ENCODE peak calls at places on chromosomes 16 and 17, in five cellular contexts. P is A549, F is ovary, I is body of pancreas, M is endothelial cell of umbilical vein. Z is an unnamed sample.

GRCh38 chr16:88120812-88121211 is 169.6 kb downstream of the BANP start:
- DNase-seq in P (no peak), F (peak), I (no peak), M (no peak), Z (no peak)

GRCh38 chr16:75092777-75093176 is 23.8 kb downstream of the LDHD start:
- DNase-seq in P (no peak), F (no peak), I (peak), M (no peak), Z (no peak)

GRCh38 chr17:31696184-31696602 is 162.9 kb downstream of the COPRS start:
- DNase-seq in P (no peak), F (peak), I (peak), M (no peak), Z (peak)

GRCh38 chr17:75077490-75078096 is 10.2 kb upstream of the SLC16A5 start:
- DNase-seq in P (no peak), F (peak), I (peak), M (peak), Z (no peak)

GRCh38 chr16:89357055-89357454 is 133.3 kb downstream of the ANKRD11 start:
- DNase-seq in P (no peak), F (no peak), I (no peak), M (no peak), Z (no peak)

GRCh38 chr17:42844271-42844670 is at the start of gene AOC2:
- DNase-seq in P (no peak), F (no peak), I (no peak), M (no peak), Z (no peak)

GRCh38 chr16:67529639-67530012 is 997 bp downstream of the RIPOR1 start:
- DNase-seq in P (no peak), F (no peak), I (peak), M (no peak), Z (no peak)

GRCh38 chr17:80940171-80941123 is 51.2 kb upstream of the CHMP6 start:
- DNase-seq in P (no peak), F (no peak), I (no peak), M (no peak), Z (no peak)

GRCh38 chr17:77793146-77793887 is 165.2 kb upstream of the TNRC6C start:
- DNase-seq in P (no peak), F (no peak), I (no peak), M (no peak), Z (no peak)

GRCh38 chr17:80950466-80951120 is 41.0 kb upstream of the CHMP6 start:
- DNase-seq in P (no peak), F (no peak), I (no peak), M (no peak), Z (no peak)

GRCh38 chr17:64773386-64773835 is 111.3 kb upstream of the SMURF2 start:
- DNase-seq in P (no peak), F (no peak), I (no peak), M (no peak), Z (no peak)
- H3K27ac ChIP-seq in P (peak), F (no peak), I (no peak), M (no peak), Z (no peak)

DNA sequence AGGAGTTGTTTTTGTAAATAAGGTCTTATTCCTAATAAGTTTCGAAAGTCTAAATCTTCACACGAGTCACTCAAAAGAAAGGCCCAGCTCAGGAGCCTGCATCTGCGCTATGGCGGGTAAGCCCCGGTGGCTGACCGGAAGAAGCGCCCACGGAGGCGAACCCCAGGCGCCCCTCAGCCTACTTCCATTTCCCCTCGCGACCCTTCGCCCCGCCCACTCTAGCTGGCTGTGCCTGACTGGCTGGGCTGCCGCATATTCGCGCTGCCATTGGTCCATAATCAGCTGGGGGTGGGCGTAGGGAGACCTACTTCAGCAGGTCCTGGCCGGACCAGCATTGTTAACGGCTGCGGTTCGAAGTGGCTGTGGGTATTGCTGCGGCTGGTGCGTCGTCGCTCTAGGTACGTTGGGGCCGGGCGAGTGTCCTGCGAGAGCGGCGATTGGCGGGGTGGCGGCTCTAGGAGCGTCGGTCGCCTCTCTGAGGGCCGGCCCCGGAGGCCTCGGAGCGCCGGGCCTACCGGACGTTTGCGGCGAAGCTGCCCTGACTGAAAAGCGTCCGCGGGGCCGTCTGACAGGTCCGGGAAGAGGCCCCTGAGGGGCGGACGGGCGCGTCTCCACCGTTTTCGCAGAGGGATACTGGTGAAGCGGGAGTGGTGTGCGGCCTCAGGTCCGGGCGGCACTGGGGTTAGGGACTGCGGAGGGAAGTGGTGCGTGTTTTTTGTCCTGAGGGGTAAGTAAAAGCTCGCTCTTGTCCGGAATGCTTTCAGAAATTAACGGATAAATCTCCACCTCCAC is at the start of gene ATF7IP2:
- DNase-seq in P (peak), F (peak), I (peak), M (peak), Z (peak)
- TF ChIP-seq POLR2A in P (peak), F (no peak), I (peak), M (peak), Z (peak)

DNA sequence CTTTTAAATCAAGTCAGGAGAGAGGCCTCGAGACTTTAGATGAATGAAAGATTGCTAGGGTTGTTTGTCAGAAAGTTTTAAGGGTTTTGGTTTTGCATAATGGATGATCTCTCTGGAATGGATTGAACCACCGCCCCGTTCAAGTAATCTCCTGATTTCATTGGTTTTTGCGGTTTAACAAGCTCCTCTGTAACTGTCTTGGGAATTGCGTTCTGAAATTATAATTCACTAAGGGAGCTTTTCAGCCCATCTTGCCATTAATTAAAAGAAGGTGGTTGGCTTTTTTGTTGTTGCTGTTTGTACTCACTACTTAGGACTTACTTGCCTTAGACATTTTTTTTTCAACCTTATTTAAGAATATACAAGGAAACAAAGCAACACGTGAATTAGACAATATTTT is 8.8 kb downstream of the HS3ST4 start:
- DNase-seq in P (no peak), F (no peak), I (no peak), M (no peak), Z (no peak)
- H3K27ac ChIP-seq in P (no peak), F (no peak), I (no peak), M (no peak), Z (no peak)

GRCh38 chr17:7184091-7184488 is 4.9 kb upstream of the ASGR1 start:
- DNase-seq in P (peak), F (no peak), I (peak), M (no peak), Z (no peak)
- TF ChIP-seq POLR2A in P (no peak), F (no peak), I (no peak), M (no peak), Z (no peak)

DNA sequence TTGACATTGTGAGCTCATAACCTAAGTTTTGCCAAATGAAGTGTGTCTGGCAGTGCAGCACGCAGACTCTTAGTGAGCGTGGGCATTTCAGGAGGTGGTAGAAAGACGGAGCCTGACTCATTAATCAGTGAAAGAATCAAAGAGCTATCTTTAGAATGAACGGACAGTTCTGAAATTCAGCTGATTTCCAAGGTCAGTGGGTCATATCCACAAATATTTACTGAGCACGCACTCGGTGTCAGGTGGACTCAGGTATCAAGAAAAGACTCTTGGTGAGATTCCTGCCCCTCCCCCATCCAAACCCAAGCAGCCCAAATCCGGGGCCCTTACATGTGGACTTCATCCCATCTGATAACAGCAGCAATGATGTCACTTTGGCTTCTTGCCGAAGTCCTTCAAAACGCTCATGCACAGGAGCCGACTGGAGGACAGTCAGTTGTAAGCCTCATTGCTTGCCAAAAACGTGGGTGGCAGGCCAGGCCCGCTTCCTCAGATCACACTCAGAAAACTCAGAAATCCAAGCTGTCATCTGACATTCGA is 185.8 kb downstream of the HS3ST3A1 start:
- DNase-seq in P (no peak), F (no peak), I (peak), M (no peak), Z (peak)
- H3K27ac ChIP-seq in P (no peak), F (no peak), I (no peak), M (no peak), Z (peak)

GRCh38 chr17:28951991-28952975 is 965 bp upstream of the PHF12 start:
- DNase-seq in P (peak), F (peak), I (peak), M (peak), Z (peak)
- TF ChIP-seq POLR2A in P (peak), F (no peak), I (peak), M (peak), Z (no peak)

GRCh38 chr17:38905375-38905774 is 20.0 kb upstream of the LASP1NB start:
- DNase-seq in P (no peak), F (no peak), I (no peak), M (no peak), Z (no peak)

GRCh38 chr17:38910325-38910724 is 15.1 kb upstream of the LASP1NB start:
- DNase-seq in P (no peak), F (no peak), I (no peak), M (no peak), Z (no peak)

GRCh38 chr17:38906429-38907172 is 18.8 kb upstream of the LASP1NB start:
- DNase-seq in P (no peak), F (no peak), I (no peak), M (no peak), Z (no peak)

GRCh38 chr17:38908676-38909181 is 16.7 kb upstream of the LASP1NB start:
- DNase-seq in P (no peak), F (no peak), I (no peak), M (peak), Z (no peak)

DNA sequence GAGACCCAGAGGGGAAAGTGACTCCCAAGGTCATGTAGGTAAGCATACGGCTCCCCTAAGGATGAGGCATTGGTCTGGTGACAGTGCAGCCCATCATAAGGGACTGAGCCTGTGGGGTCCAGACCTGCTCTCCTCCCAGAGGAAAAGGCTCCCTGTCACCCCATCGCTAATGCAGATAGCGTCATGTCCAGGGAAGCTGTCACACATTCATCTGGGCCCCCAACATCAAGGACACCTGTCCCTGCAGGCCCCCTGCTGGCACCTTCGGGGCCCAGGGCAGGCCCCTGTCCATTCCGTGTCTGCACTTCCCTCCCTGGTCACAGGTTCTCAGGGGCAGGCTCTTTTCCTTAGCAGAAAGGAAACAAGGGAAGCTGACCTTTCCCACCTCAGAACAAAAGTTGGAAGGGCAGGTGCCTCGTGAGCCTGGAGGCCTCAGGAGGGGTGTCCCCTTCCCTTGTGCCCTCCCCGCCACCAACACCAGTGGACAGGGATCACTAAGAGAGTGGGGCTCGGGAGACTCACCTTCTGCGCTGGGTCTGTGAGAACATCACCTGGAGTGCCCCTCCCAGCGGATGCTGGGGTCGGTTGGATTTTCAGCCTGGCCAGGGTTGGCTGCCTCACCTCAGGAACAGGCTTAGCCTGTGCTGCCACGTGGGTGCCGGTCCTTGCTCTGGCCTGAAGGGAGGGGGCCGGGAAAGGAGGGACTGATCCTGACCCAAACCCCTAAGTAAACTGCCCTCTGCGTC is 17.3 kb upstream of the LASP1NB start:
- DNase-seq in P (no peak), F (no peak), I (no peak), M (no peak), Z (no peak)
- H3K27ac ChIP-seq in P (no peak), F (peak), I (no peak), M (peak), Z (no peak)

GRCh38 chr16:57479043-57479421 is 7.3 kb downstream of the DOK4 start:
- DNase-seq in P (no peak), F (no peak), I (no peak), M (peak), Z (no peak)

GRCh38 chr16:57480754-57481230 is 5.5 kb downstream of the DOK4 start:
- DNase-seq in P (no peak), F (no peak), I (no peak), M (no peak), Z (no peak)

GRCh38 chr16:57479422-57480126 is 6.7 kb downstream of the DOK4 start:
- DNase-seq in P (peak), F (peak), I (no peak), M (peak), Z (peak)

GRCh38 chr16:57481421-57481820 is 4.9 kb downstream of the DOK4 start:
- DNase-seq in P (no peak), F (no peak), I (no peak), M (no peak), Z (no peak)

GRCh38 chr16:57480127-57480753 is 6.1 kb downstream of the DOK4 start:
- DNase-seq in P (peak), F (peak), I (peak), M (no peak), Z (peak)
- TF ChIP-seq POLR2A in P (peak), F (no peak), I (peak), M (no peak), Z (no peak)

DNA sequence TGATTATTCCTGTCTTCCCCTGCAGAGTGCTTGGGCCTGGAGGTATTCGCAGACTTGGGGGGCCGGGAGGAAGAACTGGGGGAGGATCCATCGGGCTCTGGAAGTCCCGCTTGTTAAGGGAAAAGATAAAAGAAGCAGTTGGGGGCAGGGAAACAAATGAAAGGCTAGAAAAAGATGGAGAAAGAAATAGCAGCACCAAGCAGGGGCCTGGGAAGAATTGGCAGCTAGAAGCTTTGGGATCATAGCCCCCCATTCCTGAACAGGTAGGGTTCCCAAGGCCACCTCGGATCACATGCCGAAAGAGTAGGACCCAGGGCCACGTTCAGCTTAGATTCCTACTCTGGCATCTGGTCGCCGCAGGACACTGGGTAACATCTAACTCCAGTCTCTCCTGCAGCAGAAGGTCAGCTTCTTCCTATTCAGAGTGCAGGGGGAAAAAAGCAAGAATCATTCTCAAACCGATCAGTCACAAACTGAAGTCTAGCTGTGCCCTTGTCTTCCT is 23.6 kb downstream of the ADAM11 start:
- DNase-seq in P (no peak), F (no peak), I (no peak), M (no peak), Z (no peak)
- H3K27ac ChIP-seq in P (no peak), F (no peak), I (no peak), M (no peak), Z (no peak)

GRCh38 chr17:1755252-1755992 is 6.4 kb upstream of the SERPINF1 start:
- DNase-seq in P (no peak), F (no peak), I (no peak), M (no peak), Z (no peak)
- TF ChIP-seq POLR2A in P (no peak), F (no peak), I (no peak), M (no peak), Z (no peak)

Z was measured in IMR-90.